ENCODE peak calls at places on chromosome 14, in seven cellular contexts. One of them, this sample, is unnamed.

GRCh38 chr14:95524706-95525512 is 8.5 kb upstream of the SYNE3 start:
- DNase-seq in neural crest cell: no peak
- DNase-seq in epithelial cell of esophagus: peak
- DNase-seq in HTR-8/SVneo: no peak
- DNase-seq in tibial artery: no peak
- DNase-seq in GM10248: no peak
- DNase-seq in cardiac fibroblast: no peak
- DNase-seq in this sample: peak

GRCh38 chr14:49306152-49306751 is 279.9 kb downstream of the RPS29 start:
- DNase-seq in neural crest cell: no peak
- DNase-seq in epithelial cell of esophagus: peak
- DNase-seq in HTR-8/SVneo: peak
- DNase-seq in tibial artery: no peak
- DNase-seq in GM10248: peak
- DNase-seq in cardiac fibroblast: peak
- DNase-seq in this sample: peak

GRCh38 chr14:68510201-68510600 is 282.7 kb downstream of the ZFP36L1 start:
- DNase-seq in neural crest cell: no peak
- DNase-seq in epithelial cell of esophagus: no peak
- DNase-seq in HTR-8/SVneo: no peak
- DNase-seq in tibial artery: peak
- DNase-seq in GM10248: no peak
- DNase-seq in cardiac fibroblast: peak
- DNase-seq in this sample: peak

GRCh38 chr14:61551419-61551818 is 143.9 kb upstream of the HIF1A start:
- DNase-seq in neural crest cell: no peak
- DNase-seq in epithelial cell of esophagus: no peak
- DNase-seq in HTR-8/SVneo: no peak
- DNase-seq in tibial artery: no peak
- DNase-seq in GM10248: no peak
- DNase-seq in cardiac fibroblast: no peak
- DNase-seq in this sample: no peak

GRCh38 chr14:68820536-68820935 is 27.7 kb upstream of the ZFP36L1 start:
- DNase-seq in neural crest cell: no peak
- DNase-seq in epithelial cell of esophagus: no peak
- DNase-seq in HTR-8/SVneo: no peak
- DNase-seq in tibial artery: no peak
- DNase-seq in GM10248: no peak
- DNase-seq in cardiac fibroblast: no peak
- DNase-seq in this sample: no peak

GRCh38 chr14:22388669-22389625 is 200.1 kb downstream of the DAD1 start:
- DNase-seq in neural crest cell: no peak
- DNase-seq in epithelial cell of esophagus: peak
- DNase-seq in HTR-8/SVneo: no peak
- DNase-seq in tibial artery: no peak
- DNase-seq in GM10248: no peak
- DNase-seq in cardiac fibroblast: peak
- DNase-seq in this sample: peak

GRCh38 chr14:68978550-68978911 is 571 bp downstream of the ACTN1 start:
- DNase-seq in neural crest cell: peak
- DNase-seq in epithelial cell of esophagus: peak
- DNase-seq in HTR-8/SVneo: peak
- DNase-seq in tibial artery: peak
- DNase-seq in GM10248: no peak
- DNase-seq in cardiac fibroblast: peak
- DNase-seq in this sample: no peak

GRCh38 chr14:100297320-100298300 is 8.6 kb downstream of the SLC25A29 start:
- DNase-seq in neural crest cell: no peak
- DNase-seq in epithelial cell of esophagus: no peak
- DNase-seq in HTR-8/SVneo: no peak
- DNase-seq in tibial artery: peak
- DNase-seq in GM10248: peak
- DNase-seq in cardiac fibroblast: peak
- DNase-seq in this sample: peak

GRCh38 chr14:81313775-81314429 is 86.2 kb downstream of the STON2 start:
- DNase-seq in neural crest cell: no peak
- DNase-seq in epithelial cell of esophagus: peak
- DNase-seq in HTR-8/SVneo: no peak
- DNase-seq in tibial artery: no peak
- DNase-seq in GM10248: no peak
- DNase-seq in cardiac fibroblast: no peak
- DNase-seq in this sample: no peak

GRCh38 chr14:102424520-102424919 is 61.8 kb downstream of the TECPR2 start:
- DNase-seq in neural crest cell: no peak
- DNase-seq in epithelial cell of esophagus: no peak
- DNase-seq in HTR-8/SVneo: no peak
- DNase-seq in tibial artery: no peak
- DNase-seq in GM10248: no peak
- DNase-seq in cardiac fibroblast: no peak
- DNase-seq in this sample: no peak

GRCh38 chr14:74583689-74584434 is 28.2 kb downstream of the LTBP2 start:
- DNase-seq in neural crest cell: no peak
- DNase-seq in epithelial cell of esophagus: peak
- DNase-seq in HTR-8/SVneo: peak
- DNase-seq in tibial artery: no peak
- DNase-seq in GM10248: no peak
- DNase-seq in cardiac fibroblast: no peak
- DNase-seq in this sample: peak

GRCh38 chr14:54226558-54226957 is 170.2 kb upstream of the CDKN3 start:
- DNase-seq in neural crest cell: no peak
- DNase-seq in epithelial cell of esophagus: no peak
- DNase-seq in HTR-8/SVneo: no peak
- DNase-seq in tibial artery: no peak
- DNase-seq in GM10248: no peak
- DNase-seq in cardiac fibroblast: no peak
- DNase-seq in this sample: no peak

GRCh38 chr14:91167380-91167770 is 53.5 kb downstream of the DGLUCY start:
- DNase-seq in neural crest cell: no peak
- DNase-seq in epithelial cell of esophagus: no peak
- DNase-seq in HTR-8/SVneo: no peak
- DNase-seq in tibial artery: no peak
- DNase-seq in GM10248: no peak
- DNase-seq in cardiac fibroblast: no peak
- DNase-seq in this sample: no peak

GRCh38 chr14:95253039-95253620 is 66.6 kb downstream of the CLMN start:
- DNase-seq in neural crest cell: no peak
- DNase-seq in epithelial cell of esophagus: no peak
- DNase-seq in HTR-8/SVneo: no peak
- DNase-seq in tibial artery: no peak
- DNase-seq in GM10248: no peak
- DNase-seq in cardiac fibroblast: no peak
- DNase-seq in this sample: no peak

GRCh38 chr14:34926552-34926951 is 51.4 kb upstream of the BAZ1A start:
- DNase-seq in neural crest cell: no peak
- DNase-seq in epithelial cell of esophagus: no peak
- DNase-seq in HTR-8/SVneo: peak
- DNase-seq in tibial artery: no peak
- DNase-seq in GM10248: no peak
- DNase-seq in cardiac fibroblast: peak
- DNase-seq in this sample: peak

GRCh38 chr14:103310576-103311095 is 23.4 kb upstream of the EIF5 start:
- DNase-seq in neural crest cell: no peak
- DNase-seq in epithelial cell of esophagus: no peak
- DNase-seq in HTR-8/SVneo: no peak
- DNase-seq in tibial artery: no peak
- DNase-seq in GM10248: no peak
- DNase-seq in cardiac fibroblast: no peak
- DNase-seq in this sample: no peak